ENCODE peak calls at places on chromosomes 5 and 9, in ten cellular contexts. S is stomach; I is tibial artery; A is coronary artery; Q is A549; B is colonic mucosa; O is body of pancreas; D is CD4-positive, alpha-beta T cell; E is neural progenitor cell; R is upper lobe of right lung. L is an unnamed sample.

GRCh38 chr5:126780165-126780827 is 3.4 kb downstream of the LMNB1 start:
- DNase-seq in S (peak), I (peak), A (no peak), Q (peak), B (peak), O (peak), D (peak), E (peak), R (no peak), L (peak)

GRCh38 chr5:4584982-4585381 is 555.1 kb upstream of the ADAMTS16 start:
- DNase-seq in S (no peak), I (no peak), A (no peak), Q (no peak), B (no peak), O (no peak), D (no peak), E (no peak), R (no peak), L (no peak)

GRCh38 chr9:127027694-127028093 is 94.7 kb downstream of the ANGPTL2 start:
- DNase-seq in S (no peak), I (no peak), A (no peak), Q (no peak), B (no peak), O (no peak), D (no peak), E (no peak), R (no peak), L (no peak)

GRCh38 chr5:103690676-103691075 is 128.1 kb upstream of the NUDT12 start:
- DNase-seq in S (no peak), I (no peak), A (no peak), Q (no peak), B (no peak), O (no peak), D (no peak), E (no peak), R (no peak), L (no peak)

GRCh38 chr9:121122450-121123032 is 47.8 kb downstream of the CNTRL start:
- DNase-seq in S (no peak), I (no peak), A (no peak), Q (no peak), B (no peak), O (no peak), D (no peak), E (no peak), R (no peak), L (no peak)

GRCh38 chr9:128106181-128106939 is 21.2 kb downstream of the PTGES2 start:
- DNase-seq in S (no peak), I (no peak), A (peak), Q (no peak), B (no peak), O (no peak), D (no peak), E (no peak), R (no peak), L (no peak)

GRCh38 chr5:55441107-55441771 is 93.5 kb downstream of the PLPP1 start:
- DNase-seq in S (no peak), I (no peak), A (no peak), Q (no peak), B (no peak), O (no peak), D (no peak), E (peak), R (no peak), L (peak)

GRCh38 chr9:87547665-87548064 is 50.0 kb downstream of the DAPK1 start:
- DNase-seq in S (peak), I (no peak), A (no peak), Q (peak), B (no peak), O (peak), D (no peak), E (no peak), R (no peak), L (no peak)

GRCh38 chr9:132575005-132575609 is 7.3 kb upstream of the BARHL1 start:
- DNase-seq in S (peak), I (peak), A (no peak), Q (peak), B (peak), O (peak), D (peak), E (peak), R (peak), L (peak)

GRCh38 chr9:130607640-130608420 is 28.5 kb downstream of the FUBP3 start:
- DNase-seq in S (no peak), I (no peak), A (no peak), Q (no peak), B (no peak), O (no peak), D (no peak), E (no peak), R (no peak), L (no peak)

GRCh38 chr9:74443036-74443750 is 53.9 kb upstream of the RORB start:
- DNase-seq in S (no peak), I (no peak), A (no peak), Q (no peak), B (no peak), O (no peak), D (no peak), E (no peak), R (no peak), L (no peak)

GRCh38 chr9:16368425-16369087 is 501.9 kb downstream of the BNC2 start:
- DNase-seq in S (no peak), I (no peak), A (no peak), Q (peak), B (no peak), O (no peak), D (no peak), E (no peak), R (no peak), L (no peak)

GRCh38 chr9:87270241-87271234 is 227.1 kb upstream of the DAPK1 start:
- DNase-seq in S (no peak), I (peak), A (no peak), Q (no peak), B (no peak), O (peak), D (no peak), E (peak), R (no peak), L (peak)

GRCh38 chr5:111043712-111044506 is 27.6 kb upstream of the TSLP start:
- DNase-seq in S (no peak), I (no peak), A (no peak), Q (no peak), B (no peak), O (no peak), D (no peak), E (peak), R (no peak), L (peak)

GRCh38 chr9:89845321-89845720 is 240.5 kb downstream of the GADD45G start:
- DNase-seq in S (no peak), I (no peak), A (no peak), Q (no peak), B (no peak), O (no peak), D (no peak), E (no peak), R (no peak), L (no peak)

GRCh38 chr5:42995152-42995751 is 44.9 kb downstream of the ANXA2R start:
- DNase-seq in S (no peak), I (no peak), A (no peak), Q (no peak), B (no peak), O (no peak), D (no peak), E (peak), R (no peak), L (no peak)

GRCh38 chr5:134140530-134141201 is 26.2 kb downstream of the TCF7 start:
- DNase-seq in S (peak), I (peak), A (no peak), Q (peak), B (peak), O (peak), D (peak), E (peak), R (peak), L (peak)

GRCh38 chr9:91421022-91421765 is 2.4 kb downstream of the NFIL3 start:
- DNase-seq in S (no peak), I (no peak), A (no peak), Q (no peak), B (peak), O (peak), D (no peak), E (peak), R (peak), L (peak)

GRCh38 chr5:58999804-59000595 is 417.1 kb downstream of the RAB3C start:
- DNase-seq in S (no peak), I (no peak), A (no peak), Q (peak), B (no peak), O (no peak), D (no peak), E (peak), R (no peak), L (no peak)

GRCh38 chr9:132327537-132327936 is 27.2 kb downstream of the SETX start:
- DNase-seq in S (no peak), I (no peak), A (no peak), Q (no peak), B (no peak), O (no peak), D (no peak), E (no peak), R (no peak), L (no peak)

GRCh38 chr9:20623021-20623747 is 885 bp upstream of the MLLT3 start:
- DNase-seq in S (peak), I (peak), A (no peak), Q (no peak), B (peak), O (peak), D (peak), E (peak), R (peak), L (peak)

GRCh38 chr5:179124853-179125788 is 64.9 kb downstream of the ZNF354C start:
- DNase-seq in S (peak), I (no peak), A (peak), Q (no peak), B (no peak), O (peak), D (no peak), E (no peak), R (peak), L (no peak)

GRCh38 chr5:122981846-122982245 is 54.7 kb downstream of the PPIC start:
- DNase-seq in S (no peak), I (no peak), A (no peak), Q (no peak), B (no peak), O (no peak), D (no peak), E (no peak), R (no peak), L (no peak)

GRCh38 chr5:174384509-174384947 is 339.0 kb downstream of the NSG2 start:
- DNase-seq in S (no peak), I (no peak), A (no peak), Q (no peak), B (no peak), O (no peak), D (no peak), E (no peak), R (no peak), L (peak)

GRCh38 chr5:74870299-74871067 is 4.3 kb upstream of the FAM169A start:
- DNase-seq in S (no peak), I (no peak), A (no peak), Q (no peak), B (no peak), O (no peak), D (no peak), E (no peak), R (no peak), L (no peak)

GRCh38 chr9:128175102-128175563 is 15.1 kb downstream of the BBLN start:
- DNase-seq in S (no peak), I (no peak), A (no peak), Q (no peak), B (no peak), O (no peak), D (no peak), E (no peak), R (no peak), L (no peak)

GRCh38 chr5:53378590-53379247 is 101.7 kb upstream of the FST start:
- DNase-seq in S (no peak), I (no peak), A (no peak), Q (no peak), B (no peak), O (no peak), D (no peak), E (no peak), R (no peak), L (no peak)

GRCh38 chr9:85302860-85303779 is 438.6 kb downstream of the AGTPBP1 start:
- DNase-seq in S (no peak), I (no peak), A (no peak), Q (no peak), B (no peak), O (no peak), D (no peak), E (no peak), R (no peak), L (no peak)

GRCh38 chr9:104808030-104808614 is 44.2 kb downstream of the NIPSNAP3B start:
- DNase-seq in S (peak), I (no peak), A (no peak), Q (peak), B (no peak), O (peak), D (no peak), E (peak), R (no peak), L (no peak)

GRCh38 chr5:41903892-41904799 is at the start of gene RIMOC1:
- DNase-seq in S (peak), I (peak), A (peak), Q (peak), B (peak), O (peak), D (peak), E (peak), R (peak), L (peak)

GRCh38 chr9:114163517-114163924 is 8.2 kb downstream of the COL27A1 start:
- DNase-seq in S (peak), I (peak), A (peak), Q (peak), B (no peak), O (peak), D (no peak), E (peak), R (peak), L (peak)

DNA sequence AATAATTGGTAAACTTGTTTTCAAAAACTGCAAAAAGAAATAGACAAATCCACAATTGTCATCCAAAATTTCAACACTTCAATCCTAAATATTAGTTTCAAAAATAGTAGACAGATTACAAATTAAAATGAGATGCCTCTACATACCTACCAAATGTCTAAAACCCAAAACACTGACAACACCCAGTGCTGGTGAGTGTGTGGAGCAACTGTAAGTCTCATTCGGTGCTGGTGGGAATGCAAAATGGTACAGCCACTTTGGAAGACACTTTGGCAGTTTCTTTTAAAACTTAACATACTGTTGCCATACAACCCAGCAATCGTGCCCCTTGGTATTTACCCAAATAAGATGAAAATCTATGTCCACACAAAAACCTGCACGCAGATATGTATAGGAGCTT is 6.7 kb downstream of the ECM2 start:
- DNase-seq in S (no peak), I (no peak), A (no peak), Q (no peak), B (no peak), O (no peak), D (no peak), E (no peak), R (no peak), L (no peak)
- H3K27ac ChIP-seq in S (no peak), I (no peak), A (no peak), Q (no peak), B (no peak), O (no peak), D (no peak), E (no peak), R (no peak), L (no peak)

GRCh38 chr9:133960568-133961129 is 31.5 kb downstream of the VAV2 start:
- DNase-seq in S (peak), I (peak), A (no peak), Q (no peak), B (peak), O (peak), D (no peak), E (peak), R (no peak), L (peak)
- TF ChIP-seq CTCF in S (no peak), I (no peak), A (no peak), Q (no peak), B (no peak), O (peak), D (no peak), E (no peak), R (peak), L (no peak)

DNA sequence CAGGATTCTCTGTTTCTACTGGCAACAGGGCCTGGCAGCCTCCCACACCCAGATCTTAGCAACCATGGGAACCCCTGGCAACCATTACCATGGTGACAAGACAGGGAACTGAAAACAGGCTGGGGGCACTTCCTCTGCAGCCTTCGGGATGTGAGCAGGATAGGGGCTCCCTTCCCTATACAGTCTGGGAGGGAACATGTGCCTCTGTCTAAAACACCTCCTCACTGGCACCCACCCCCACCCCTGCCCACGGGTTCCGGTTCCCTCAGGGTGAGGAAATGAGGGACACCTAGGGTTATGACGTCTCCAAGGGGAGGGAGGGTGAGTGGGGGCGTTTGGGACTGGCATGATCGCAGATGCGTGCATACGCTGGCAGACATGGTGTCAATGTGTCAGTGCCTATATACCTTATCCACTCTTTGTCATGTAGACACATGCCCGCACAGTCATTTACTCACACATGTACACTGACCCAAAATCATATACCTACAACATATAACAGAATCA is 3.0 kb upstream of the DNAJB5 start:
- DNase-seq in S (no peak), I (no peak), A (peak), Q (no peak), B (no peak), O (no peak), D (peak), E (peak), R (no peak), L (peak)
- H3K27ac ChIP-seq in S (no peak), I (no peak), A (no peak), Q (no peak), B (no peak), O (no peak), D (no peak), E (no peak), R (no peak), L (no peak)

GRCh38 chr5:72556351-72557146 is 49.3 kb upstream of the ZNF366 start:
- DNase-seq in S (peak), I (peak), A (no peak), Q (peak), B (peak), O (peak), D (peak), E (peak), R (peak), L (peak)
- TF ChIP-seq CTCF in S (no peak), I (no peak), A (no peak), Q (peak), B (no peak), O (no peak), D (no peak), E (peak), R (peak), L (peak)

DNA sequence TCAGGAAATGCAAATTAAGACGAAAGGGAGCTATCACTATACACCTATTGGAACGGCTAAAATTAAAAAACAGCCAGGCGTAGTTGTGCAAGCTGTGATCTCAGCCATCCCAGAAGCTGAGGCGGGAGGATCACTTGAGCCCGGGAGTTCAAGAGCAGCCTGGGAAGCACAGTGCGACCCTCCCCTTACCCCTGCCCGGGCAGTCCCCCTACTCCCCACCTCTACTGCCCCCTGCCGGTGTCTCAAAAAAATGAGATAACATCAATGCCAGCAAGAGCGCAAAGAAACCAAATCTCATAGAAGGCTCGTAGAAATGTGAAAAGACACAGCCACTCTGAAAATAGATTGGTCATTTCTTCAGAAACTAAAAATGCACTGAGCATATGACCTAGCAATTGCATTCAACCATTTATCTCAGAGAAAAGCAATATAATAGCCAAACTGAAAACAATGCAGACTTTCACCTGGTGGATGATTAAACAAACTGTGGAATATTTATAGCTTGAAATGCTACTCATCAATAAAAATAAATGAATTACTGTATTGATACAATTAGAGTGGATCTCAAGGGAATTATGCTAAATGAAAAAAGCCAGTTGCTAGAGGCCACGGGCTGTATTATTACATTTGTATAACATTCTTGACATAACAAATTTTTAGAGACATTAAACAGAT is 20.6 kb downstream of the OR2V2 start:
- DNase-seq in S (no peak), I (no peak), A (no peak), Q (peak), B (peak), O (no peak), D (no peak), E (peak), R (no peak), L (peak)
- H3K27ac ChIP-seq in S (no peak), I (no peak), A (no peak), Q (peak), B (no peak), O (no peak), D (no peak), E (no peak), R (no peak), L (no peak)

GRCh38 chr5:161535762-161536161 is 10.8 kb downstream of the GABRB2 start:
- DNase-seq in S (no peak), I (no peak), A (no peak), Q (no peak), B (no peak), O (no peak), D (no peak), E (peak), R (no peak), L (peak)
- TF ChIP-seq CTCF in S (no peak), I (no peak), A (no peak), Q (no peak), B (no peak), O (peak), D (no peak), E (peak), R (no peak), L (no peak)

GRCh38 chr5:144273232-144274027 is 102.8 kb downstream of the KCTD16 start:
- DNase-seq in S (no peak), I (no peak), A (no peak), Q (no peak), B (no peak), O (no peak), D (no peak), E (no peak), R (no peak), L (no peak)

GRCh38 chr5:144276034-144276822 is 105.6 kb downstream of the KCTD16 start:
- DNase-seq in S (no peak), I (no peak), A (no peak), Q (no peak), B (no peak), O (no peak), D (no peak), E (no peak), R (no peak), L (no peak)

GRCh38 chr5:144275329-144275728 is 104.7 kb downstream of the KCTD16 start:
- DNase-seq in S (no peak), I (no peak), A (no peak), Q (no peak), B (no peak), O (no peak), D (no peak), E (peak), R (no peak), L (no peak)
- H3K27ac ChIP-seq in S (no peak), I (no peak), A (no peak), Q (no peak), B (no peak), O (no peak), D (no peak), E (no peak), R (no peak), L (no peak)

GRCh38 chr9:79308012-79308411 is 263.8 kb upstream of the TLE4 start:
- DNase-seq in S (no peak), I (no peak), A (no peak), Q (no peak), B (no peak), O (no peak), D (no peak), E (no peak), R (no peak), L (no peak)

GRCh38 chr9:79312686-79313421 is 258.9 kb upstream of the TLE4 start:
- DNase-seq in S (no peak), I (no peak), A (no peak), Q (no peak), B (no peak), O (no peak), D (no peak), E (peak), R (no peak), L (no peak)
- TF ChIP-seq CTCF in S (no peak), I (no peak), A (no peak), Q (no peak), B (no peak), O (no peak), D (no peak), E (no peak), R (no peak), L (no peak)

DNA sequence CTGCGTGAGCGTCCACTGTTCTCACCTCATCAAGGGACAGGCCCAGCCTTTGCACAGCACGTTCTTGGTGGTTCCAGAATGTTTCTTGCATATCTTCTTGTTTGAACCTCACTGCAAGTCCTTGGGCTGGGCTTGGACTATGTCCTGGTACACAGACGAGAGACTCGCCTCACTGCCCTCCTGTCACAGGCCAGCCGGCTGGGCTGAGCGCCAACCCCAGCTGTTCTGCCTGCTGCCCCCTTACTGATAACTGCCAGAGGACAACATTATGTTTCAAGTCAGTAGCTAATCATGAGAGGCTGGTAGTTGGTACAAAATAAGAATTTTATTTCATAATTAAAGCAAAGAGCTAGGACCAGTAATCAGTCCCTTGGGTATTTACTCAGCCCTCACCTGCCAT is 52.8 kb upstream of the LRRTM2 start:
- DNase-seq in S (peak), I (no peak), A (peak), Q (no peak), B (peak), O (peak), D (no peak), E (no peak), R (peak), L (peak)
- H3K27ac ChIP-seq in S (peak), I (no peak), A (peak), Q (no peak), B (no peak), O (peak), D (no peak), E (no peak), R (no peak), L (peak)

L was measured in cardiac muscle cell.